ENCODE peak calls at places on chromosomes 5 and 9, in nine cellular contexts. D is mesenchymal stem cell, F is fibroblast of pulmonary artery, K is IMR-90, M is astrocyte of the spinal cord, R is HFF-Myc, A is uterus, S is kidney, Q is skeletal muscle cell. G is an unnamed sample.

GRCh38 chr9:18761742-18762141 is 271.3 kb downstream of the SAXO1 start:
- DNase-seq in K (no peak), R (no peak), Q (no peak), A (no peak), M (no peak), D (no peak), S (no peak), F (no peak), G (no peak)

GRCh38 chr5:18270635-18271338 is 636.5 kb downstream of the TAF11L14 start:
- DNase-seq in K (no peak), D (no peak), Q (no peak), F (no peak), M (no peak), R (no peak), A (no peak), S (no peak), G (no peak)

GRCh38 chr5:172562443-172562842 is 78.6 kb upstream of the NEURL1B start:
- DNase-seq in M (no peak), R (no peak), Q (no peak), K (no peak), F (no peak), D (no peak), A (no peak), S (no peak), G (no peak)

GRCh38 chr9:75039804-75040203 is 11.7 kb upstream of the CARNMT1 start:
- DNase-seq in S (no peak), Q (no peak), F (no peak), R (no peak), D (no peak), M (no peak), K (no peak), A (no peak), G (peak)

GRCh38 chr5:32541241-32541640 is 44.1 kb upstream of the SUB1 start:
- DNase-seq in D (no peak), K (peak), R (no peak), M (no peak), F (peak), Q (no peak), S (no peak), A (no peak), G (no peak)

GRCh38 chr5:174553556-174553955 is 170.8 kb upstream of the MSX2 start:
- DNase-seq in R (no peak), A (peak), D (no peak), M (peak), Q (no peak), K (no peak), S (no peak), F (no peak), G (peak)

GRCh38 chr9:93945400-93946337 is 9.5 kb downstream of the BARX1 start:
- DNase-seq in Q (no peak), D (no peak), F (no peak), K (no peak), A (no peak), S (no peak), M (no peak), R (no peak), G (peak)

GRCh38 chr5:60436518-60436917 is 263.4 kb downstream of the DEPDC1B start:
- DNase-seq in A (no peak), S (no peak), F (no peak), R (no peak), K (no peak), D (no peak), Q (no peak), M (no peak), G (no peak)

GRCh38 chr5:6633469-6634326 is 458 bp downstream of the SRD5A1 start:
- DNase-seq in D (peak), S (no peak), Q (no peak), R (no peak), K (peak), F (no peak), M (no peak), A (no peak), G (peak)

GRCh38 chr5:172186114-172186695 is 1.8 kb downstream of the STK10 start:
- DNase-seq in R (no peak), F (no peak), Q (no peak), D (no peak), A (no peak), S (no peak), M (no peak), K (no peak), G (no peak)

GRCh38 chr9:70412678-70413426 is 1.6 kb downstream of the KLF9 start:
- DNase-seq in A (peak), D (peak), Q (no peak), M (peak), S (peak), K (peak), R (no peak), F (peak), G (peak)

GRCh38 chr5:66904189-66904588 is 292.4 kb downstream of the CD180 start:
- DNase-seq in M (no peak), K (no peak), F (no peak), Q (no peak), S (no peak), R (no peak), A (no peak), D (no peak), G (no peak)

GRCh38 chr5:59473611-59474010 is 419.9 kb downstream of the PDE4D start:
- DNase-seq in D (peak), M (no peak), K (no peak), Q (peak), R (peak), A (no peak), F (no peak), S (no peak), G (no peak)

GRCh38 chr5:67842806-67843205 is 372.8 kb upstream of the PIK3R1 start:
- DNase-seq in A (no peak), K (no peak), S (no peak), M (peak), D (peak), F (peak), R (peak), Q (no peak), G (peak)

GRCh38 chr5:169786219-169786618 is 149.1 kb downstream of the DOCK2 start:
- DNase-seq in K (no peak), R (no peak), D (no peak), Q (no peak), S (no peak), A (no peak), M (no peak), F (peak), G (peak)

GRCh38 chr9:93593144-93593655 is 16.8 kb downstream of the PHF2 start:
- DNase-seq in A (no peak), S (peak), D (no peak), R (no peak), Q (no peak), K (no peak), F (no peak), M (no peak), G (no peak)

GRCh38 chr9:35910613-35911488 is 1.6 kb downstream of the SPAAR start:
- DNase-seq in M (peak), K (peak), D (peak), A (no peak), F (peak), R (peak), Q (peak), S (peak), G (peak)

GRCh38 chr9:128409998-128410397 is 10.7 kb upstream of the CERCAM start:
- DNase-seq in R (no peak), D (peak), F (peak), A (no peak), K (no peak), Q (no peak), M (peak), S (no peak), G (peak)

GRCh38 chr5:133885566-133885965 is 82.9 kb downstream of the C5orf15 start:
- DNase-seq in F (no peak), Q (no peak), M (no peak), K (no peak), A (no peak), S (peak), R (no peak), D (no peak), G (no peak)

GRCh38 chr9:95505676-95506437 is 10.9 kb downstream of the PTCH1 start:
- DNase-seq in R (no peak), M (peak), Q (peak), F (peak), S (peak), K (peak), D (peak), A (peak), G (peak)

GRCh38 chr5:102801375-102801774 is 46.3 kb downstream of the PAM start:
- DNase-seq in S (no peak), K (no peak), F (no peak), M (no peak), R (no peak), A (no peak), Q (no peak), D (no peak), G (no peak)

GRCh38 chr5:125987677-125988255 is 435.4 kb upstream of the GRAMD2B start:
- DNase-seq in K (no peak), F (peak), R (no peak), S (no peak), Q (no peak), D (no peak), A (no peak), M (no peak), G (no peak)

GRCh38 chr9:133374612-133375115 is 1.2 kb downstream of the SURF4 start:
- DNase-seq in Q (no peak), D (peak), R (no peak), M (peak), S (no peak), K (peak), A (no peak), F (peak), G (no peak)

GRCh38 chr5:145848854-145849253 is 13.7 kb upstream of the PRELID2 start:
- DNase-seq in A (no peak), R (no peak), S (no peak), F (peak), M (peak), Q (no peak), K (peak), D (peak), G (no peak)

GRCh38 chr9:130186839-130187522 is 14.8 kb downstream of the NCS1 start:
- DNase-seq in F (peak), Q (no peak), R (no peak), K (peak), M (no peak), D (peak), A (peak), S (peak), G (peak)
- H3K4me3 ChIP-seq in F (no peak), Q (no peak), R (peak), K (no peak), M (no peak), D (peak), A (peak), S (peak), G (no peak)

GRCh38 chr9:96817973-96818372 is 36.3 kb downstream of the ZNF782 start:
- DNase-seq in K (no peak), S (no peak), R (no peak), F (no peak), D (no peak), M (no peak), A (no peak), Q (no peak), G (no peak)
- H3K4me3 ChIP-seq in K (no peak), S (peak), R (no peak), F (no peak), D (no peak), M (no peak), A (no peak), Q (no peak), G (no peak)

GRCh38 chr5:159313197-159313596 is 17.1 kb downstream of the IL12B start:
- DNase-seq in F (no peak), Q (no peak), S (no peak), R (no peak), K (no peak), A (no peak), M (no peak), D (no peak), G (no peak)

GRCh38 chr5:159310492-159310891 is 19.8 kb downstream of the IL12B start:
- DNase-seq in Q (no peak), M (peak), R (no peak), S (peak), F (no peak), D (no peak), A (no peak), K (no peak), G (no peak)

GRCh38 chr5:159309689-159310433 is 20.4 kb downstream of the IL12B start:
- DNase-seq in A (no peak), F (no peak), S (no peak), K (no peak), R (no peak), Q (no peak), D (no peak), M (no peak), G (no peak)

GRCh38 chr5:159316519-159317383 is 13.5 kb downstream of the IL12B start:
- DNase-seq in Q (peak), F (peak), A (no peak), K (peak), S (no peak), M (peak), D (peak), R (peak), G (peak)

DNA sequence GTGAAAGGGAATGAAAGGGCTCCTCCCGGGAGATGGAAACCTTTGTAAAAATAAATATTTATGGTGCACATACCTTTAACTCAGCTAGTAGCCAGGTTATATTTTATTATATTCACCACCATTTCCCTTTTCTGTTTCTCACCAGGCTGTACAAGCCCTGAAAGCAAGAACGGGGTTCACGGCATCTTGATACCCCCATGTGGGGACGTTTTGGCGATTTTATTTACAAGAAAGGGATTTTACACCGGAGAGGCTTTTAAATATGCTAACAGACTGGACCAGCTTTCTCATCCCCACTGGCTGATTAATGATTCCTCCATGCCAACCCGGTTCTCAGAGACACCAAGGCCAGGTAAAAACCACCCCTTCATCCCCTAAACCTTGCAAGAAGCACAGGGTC is 19.2 kb downstream of the IL12B start:
- DNase-seq in K (no peak), Q (no peak), R (no peak), M (no peak), S (no peak), A (no peak), D (no peak), F (no peak), G (no peak)
- H3K4me3 ChIP-seq in K (no peak), Q (no peak), R (no peak), M (no peak), S (peak), A (no peak), D (no peak), F (no peak), G (no peak)

GRCh38 chr9:37028425-37029031 is 5.5 kb downstream of the PAX5 start:
- DNase-seq in F (no peak), M (no peak), D (no peak), R (no peak), S (no peak), A (no peak), K (no peak), Q (no peak), G (no peak)

GRCh38 chr9:37029776-37030590 is 4.1 kb downstream of the PAX5 start:
- DNase-seq in F (no peak), R (no peak), D (no peak), S (no peak), K (no peak), M (no peak), A (no peak), Q (no peak), G (no peak)

GRCh38 chr9:37027582-37028424 is 6.3 kb downstream of the PAX5 start:
- DNase-seq in R (peak), F (peak), D (peak), S (peak), K (peak), A (peak), Q (peak), M (peak), G (peak)

GRCh38 chr9:37030591-37030939 is 3.5 kb downstream of the PAX5 start:
- DNase-seq in K (no peak), Q (no peak), R (no peak), F (no peak), S (no peak), M (no peak), A (no peak), D (no peak), G (no peak)

GRCh38 chr9:37029304-37029775 is 4.7 kb downstream of the PAX5 start:
- DNase-seq in K (no peak), R (no peak), S (no peak), D (no peak), Q (no peak), A (no peak), M (no peak), F (no peak), G (no peak)
- H3K4me3 ChIP-seq in K (no peak), R (no peak), S (no peak), D (no peak), Q (no peak), A (no peak), M (no peak), F (no peak), G (no peak)

GRCh38 chr9:110128664-110129329 is 79.2 kb downstream of the C9orf152 start:
- DNase-seq in F (no peak), S (no peak), Q (no peak), M (no peak), R (no peak), D (peak), K (no peak), A (no peak), G (no peak)
- H3K4me3 ChIP-seq in F (peak), S (no peak), Q (no peak), M (no peak), R (no peak), D (no peak), K (no peak), A (no peak), G (no peak)

GRCh38 chr5:82855893-82856292 is 221.3 kb downstream of the TMEM167A start:
- DNase-seq in F (peak), A (no peak), Q (no peak), D (no peak), M (no peak), S (no peak), R (no peak), K (no peak), G (no peak)
- H3K4me3 ChIP-seq in F (no peak), A (no peak), Q (no peak), D (no peak), M (no peak), S (no peak), R (no peak), K (no peak), G (no peak)

GRCh38 chr5:43780586-43780985 is 177.6 kb downstream of the NNT start:
- DNase-seq in Q (peak), D (peak), S (no peak), M (peak), K (peak), R (no peak), A (no peak), F (peak), G (peak)

DNA sequence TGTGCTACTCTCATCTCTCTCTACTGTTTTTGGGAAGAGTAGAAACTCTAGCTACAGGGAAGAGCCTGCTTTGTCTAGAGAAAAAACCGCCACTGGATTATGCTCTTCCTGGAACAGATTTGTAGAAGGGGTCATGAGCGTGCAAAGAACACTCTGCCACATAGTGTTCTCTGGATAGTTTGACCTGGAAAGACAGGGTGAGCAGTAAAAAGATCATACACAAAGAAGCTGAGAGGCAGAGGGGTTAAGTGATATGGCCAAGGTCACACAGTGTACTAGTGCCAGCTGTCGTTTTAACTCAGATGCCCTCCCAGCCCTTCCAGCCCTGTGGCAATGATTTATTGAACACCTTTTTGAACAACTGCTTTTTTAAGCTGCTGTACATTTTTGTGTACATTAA is 182.2 kb downstream of the NNT start:
- DNase-seq in S (no peak), D (no peak), F (no peak), K (no peak), R (no peak), A (no peak), Q (no peak), M (no peak), G (no peak)
- H3K4me3 ChIP-seq in S (no peak), D (no peak), F (no peak), K (no peak), R (no peak), A (no peak), Q (no peak), M (no peak), G (no peak)

GRCh38 chr5:177163500-177163899 is 29.9 kb downstream of the NSD1 start:
- DNase-seq in D (no peak), K (no peak), Q (no peak), A (no peak), F (no peak), R (no peak), S (no peak), M (no peak), G (no peak)

GRCh38 chr5:177171961-177172360 is 38.4 kb downstream of the NSD1 start:
- DNase-seq in F (no peak), R (no peak), D (no peak), Q (no peak), M (no peak), K (no peak), S (no peak), A (no peak), G (no peak)

GRCh38 chr5:177169271-177169670 is 35.7 kb downstream of the NSD1 start:
- DNase-seq in K (no peak), A (no peak), F (no peak), D (no peak), M (no peak), S (no peak), Q (no peak), R (no peak), G (no peak)
- H3K4me3 ChIP-seq in K (no peak), A (no peak), F (no peak), D (no peak), M (no peak), S (no peak), Q (no peak), R (no peak), G (no peak)

DNA sequence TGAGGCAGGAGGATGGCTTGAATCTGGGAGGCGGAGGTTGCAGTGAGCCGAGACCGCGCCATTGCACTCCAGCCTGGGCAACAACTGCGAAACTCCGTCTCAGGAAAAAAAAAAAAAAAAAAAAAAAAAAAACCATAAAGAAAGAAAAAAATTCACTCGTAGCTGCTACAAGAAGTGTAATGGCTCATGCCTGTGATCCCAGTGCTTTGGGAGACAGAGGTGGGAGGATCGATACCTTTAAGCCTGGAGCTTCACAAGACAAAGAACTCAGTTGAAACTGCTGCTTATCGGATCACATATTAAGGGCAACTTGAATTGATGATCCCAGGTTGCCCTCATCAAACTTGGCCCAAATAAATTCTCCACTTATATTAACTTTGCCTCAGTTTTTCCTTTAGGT is 1.0 kb upstream of the ZCCHC7 start:
- DNase-seq in S (no peak), Q (no peak), F (no peak), D (no peak), R (no peak), M (no peak), A (no peak), K (no peak), G (no peak)
- H3K4me3 ChIP-seq in S (peak), Q (no peak), F (no peak), D (no peak), R (no peak), M (no peak), A (peak), K (no peak), G (peak)

GRCh38 chr9:33153666-33154065 is 13.5 kb downstream of the B4GALT1 start:
- DNase-seq in S (no peak), R (no peak), K (no peak), D (no peak), Q (no peak), A (no peak), M (no peak), F (no peak), G (no peak)

GRCh38 chr9:33151601-33152000 is 15.5 kb downstream of the B4GALT1 start:
- DNase-seq in F (no peak), Q (no peak), D (no peak), M (no peak), R (no peak), S (no peak), K (no peak), A (no peak), G (no peak)

GRCh38 chr9:33148367-33149019 is 18.6 kb downstream of the B4GALT1 start:
- DNase-seq in R (no peak), Q (no peak), K (no peak), S (no peak), F (no peak), M (no peak), D (no peak), A (peak), G (no peak)

GRCh38 chr9:33153001-33153400 is 14.1 kb downstream of the B4GALT1 start:
- DNase-seq in K (no peak), A (no peak), F (no peak), S (no peak), R (no peak), D (no peak), Q (no peak), M (no peak), G (no peak)

GRCh38 chr9:33151007-33151557 is 16.1 kb downstream of the B4GALT1 start:
- DNase-seq in A (peak), S (no peak), R (peak), F (peak), K (peak), M (peak), D (peak), Q (peak), G (peak)
- H3K4me3 ChIP-seq in A (no peak), S (peak), R (no peak), F (no peak), K (no peak), M (no peak), D (no peak), Q (no peak), G (peak)